ENCODE peak calls at places on chromosomes 6 and 20, in four cellular contexts. One of them, this sample, is unnamed.

GRCh38 chr6:134240664-134241431 is 77.1 kb downstream of the SGK1 start:
- ATAC-seq in heart right ventricle: peak
- ATAC-seq in mucosa of descending colon: peak
- ATAC-seq in activated T-helper 17 cell treated with anti-CD3 and anti-CD28 coated beads, Interleukin-2, amount 50 U/mL, for 72 hours: peak
- ATAC-seq in this sample: peak

GRCh38 chr20:49100934-49101333 is 54.8 kb downstream of the CSE1L start:
- ATAC-seq in activated T-helper 17 cell treated with anti-CD3 and anti-CD28 coated beads, Interleukin-2, amount 50 U/mL, for 72 hours: no peak
- ATAC-seq in heart right ventricle: no peak
- ATAC-seq in mucosa of descending colon: peak
- ATAC-seq in this sample: no peak

GRCh38 chr6:150203378-150203777 is 60.5 kb downstream of the PPP1R14C start:
- ATAC-seq in activated T-helper 17 cell treated with anti-CD3 and anti-CD28 coated beads, Interleukin-2, amount 50 U/mL, for 72 hours: no peak
- ATAC-seq in mucosa of descending colon: no peak
- ATAC-seq in heart right ventricle: no peak
- ATAC-seq in this sample: no peak

GRCh38 chr6:79257381-79258205 is 23.1 kb upstream of the HMGN3 start:
- ATAC-seq in heart right ventricle: no peak
- ATAC-seq in activated T-helper 17 cell treated with anti-CD3 and anti-CD28 coated beads, Interleukin-2, amount 50 U/mL, for 72 hours: peak
- ATAC-seq in mucosa of descending colon: no peak
- ATAC-seq in this sample: no peak

GRCh38 chr6:36853325-36853724 is 14.1 kb upstream of the CPNE5 start:
- ATAC-seq in heart right ventricle: peak
- ATAC-seq in mucosa of descending colon: no peak
- ATAC-seq in activated T-helper 17 cell treated with anti-CD3 and anti-CD28 coated beads, Interleukin-2, amount 50 U/mL, for 72 hours: no peak
- ATAC-seq in this sample: peak

GRCh38 chr20:21496452-21496851 is 17.4 kb downstream of the NKX2-2 start:
- ATAC-seq in activated T-helper 17 cell treated with anti-CD3 and anti-CD28 coated beads, Interleukin-2, amount 50 U/mL, for 72 hours: no peak
- ATAC-seq in heart right ventricle: no peak
- ATAC-seq in mucosa of descending colon: no peak
- ATAC-seq in this sample: no peak

GRCh38 chr6:7086488-7086887 is 21.3 kb upstream of the RREB1 start:
- ATAC-seq in mucosa of descending colon: peak
- ATAC-seq in heart right ventricle: peak
- ATAC-seq in activated T-helper 17 cell treated with anti-CD3 and anti-CD28 coated beads, Interleukin-2, amount 50 U/mL, for 72 hours: peak
- ATAC-seq in this sample: peak

GRCh38 chr6:121356575-121356974 is 22.3 kb upstream of the TBC1D32 start:
- ATAC-seq in mucosa of descending colon: no peak
- ATAC-seq in activated T-helper 17 cell treated with anti-CD3 and anti-CD28 coated beads, Interleukin-2, amount 50 U/mL, for 72 hours: no peak
- ATAC-seq in heart right ventricle: no peak
- ATAC-seq in this sample: no peak

GRCh38 chr6:35168461-35168861 is 27.3 kb upstream of the TCP11 start:
- ATAC-seq in activated T-helper 17 cell treated with anti-CD3 and anti-CD28 coated beads, Interleukin-2, amount 50 U/mL, for 72 hours: no peak
- ATAC-seq in mucosa of descending colon: no peak
- ATAC-seq in heart right ventricle: peak
- ATAC-seq in this sample: no peak

GRCh38 chr6:99822741-99823512 is 171.1 kb downstream of the MCHR2 start:
- ATAC-seq in activated T-helper 17 cell treated with anti-CD3 and anti-CD28 coated beads, Interleukin-2, amount 50 U/mL, for 72 hours: no peak
- ATAC-seq in heart right ventricle: peak
- ATAC-seq in mucosa of descending colon: peak
- ATAC-seq in this sample: peak

GRCh38 chr6:28090902-28091586 is 10.7 kb downstream of the ZNF165 start:
- ATAC-seq in activated T-helper 17 cell treated with anti-CD3 and anti-CD28 coated beads, Interleukin-2, amount 50 U/mL, for 72 hours: no peak
- ATAC-seq in mucosa of descending colon: peak
- ATAC-seq in heart right ventricle: peak
- ATAC-seq in this sample: no peak

GRCh38 chr6:135424385-135424784 is 73.2 kb downstream of the AHI1 start:
- ATAC-seq in mucosa of descending colon: no peak
- ATAC-seq in activated T-helper 17 cell treated with anti-CD3 and anti-CD28 coated beads, Interleukin-2, amount 50 U/mL, for 72 hours: peak
- ATAC-seq in heart right ventricle: no peak
- ATAC-seq in this sample: no peak

GRCh38 chr6:99282479-99283062 is 66.9 kb downstream of the FAXC start:
- ATAC-seq in heart right ventricle: no peak
- ATAC-seq in mucosa of descending colon: no peak
- ATAC-seq in activated T-helper 17 cell treated with anti-CD3 and anti-CD28 coated beads, Interleukin-2, amount 50 U/mL, for 72 hours: no peak
- ATAC-seq in this sample: no peak

GRCh38 chr20:3766832-3767433 is 620 bp downstream of the ADISSP start:
- ATAC-seq in activated T-helper 17 cell treated with anti-CD3 and anti-CD28 coated beads, Interleukin-2, amount 50 U/mL, for 72 hours: no peak
- ATAC-seq in mucosa of descending colon: peak
- ATAC-seq in heart right ventricle: peak
- ATAC-seq in this sample: peak

GRCh38 chr6:42960243-42961019 is at the start of gene GNMT:
- ATAC-seq in heart right ventricle: peak
- ATAC-seq in activated T-helper 17 cell treated with anti-CD3 and anti-CD28 coated beads, Interleukin-2, amount 50 U/mL, for 72 hours: peak
- ATAC-seq in mucosa of descending colon: peak
- ATAC-seq in this sample: peak

GRCh38 chr20:13294522-13294921 is 73.4 kb downstream of the ISM1 start:
- ATAC-seq in mucosa of descending colon: no peak
- ATAC-seq in activated T-helper 17 cell treated with anti-CD3 and anti-CD28 coated beads, Interleukin-2, amount 50 U/mL, for 72 hours: no peak
- ATAC-seq in heart right ventricle: no peak
- ATAC-seq in this sample: no peak

GRCh38 chr20:63483834-63484233 is 11.4 kb upstream of the KCNQ2 start:
- ATAC-seq in mucosa of descending colon: peak
- ATAC-seq in heart right ventricle: peak
- ATAC-seq in activated T-helper 17 cell treated with anti-CD3 and anti-CD28 coated beads, Interleukin-2, amount 50 U/mL, for 72 hours: no peak
- ATAC-seq in this sample: no peak

GRCh38 chr6:75422024-75422639 is 71.5 kb downstream of the FILIP1 start:
- ATAC-seq in mucosa of descending colon: no peak
- ATAC-seq in heart right ventricle: no peak
- ATAC-seq in activated T-helper 17 cell treated with anti-CD3 and anti-CD28 coated beads, Interleukin-2, amount 50 U/mL, for 72 hours: no peak
- ATAC-seq in this sample: no peak

GRCh38 chr20:53208110-53208908 is 236.2 kb downstream of the TSHZ2 start:
- ATAC-seq in activated T-helper 17 cell treated with anti-CD3 and anti-CD28 coated beads, Interleukin-2, amount 50 U/mL, for 72 hours: peak
- ATAC-seq in heart right ventricle: no peak
- ATAC-seq in mucosa of descending colon: no peak
- ATAC-seq in this sample: no peak

GRCh38 chr6:134707342-134707982 is 242.4 kb downstream of the ALDH8A1 start:
- ATAC-seq in mucosa of descending colon: peak
- ATAC-seq in heart right ventricle: no peak
- ATAC-seq in activated T-helper 17 cell treated with anti-CD3 and anti-CD28 coated beads, Interleukin-2, amount 50 U/mL, for 72 hours: no peak
- ATAC-seq in this sample: peak

GRCh38 chr20:38804682-38805501 is 605 bp upstream of the PPP1R16B start:
- ATAC-seq in mucosa of descending colon: peak
- ATAC-seq in activated T-helper 17 cell treated with anti-CD3 and anti-CD28 coated beads, Interleukin-2, amount 50 U/mL, for 72 hours: peak
- ATAC-seq in heart right ventricle: peak
- ATAC-seq in this sample: peak

GRCh38 chr6:136334465-136334846 is 44.8 kb upstream of the BCLAF1 start:
- ATAC-seq in mucosa of descending colon: no peak
- ATAC-seq in heart right ventricle: peak
- ATAC-seq in activated T-helper 17 cell treated with anti-CD3 and anti-CD28 coated beads, Interleukin-2, amount 50 U/mL, for 72 hours: no peak
- ATAC-seq in this sample: no peak

GRCh38 chr6:37242429-37243052 is 15.0 kb upstream of the TBC1D22B start:
- ATAC-seq in mucosa of descending colon: peak
- ATAC-seq in activated T-helper 17 cell treated with anti-CD3 and anti-CD28 coated beads, Interleukin-2, amount 50 U/mL, for 72 hours: peak
- ATAC-seq in heart right ventricle: peak
- ATAC-seq in this sample: peak

GRCh38 chr20:17646901-17647301 is 35.1 kb downstream of the RRBP1 start:
- ATAC-seq in mucosa of descending colon: peak
- ATAC-seq in heart right ventricle: no peak
- ATAC-seq in activated T-helper 17 cell treated with anti-CD3 and anti-CD28 coated beads, Interleukin-2, amount 50 U/mL, for 72 hours: no peak
- ATAC-seq in this sample: no peak

GRCh38 chr6:13666194-13667105 is 45.2 kb downstream of the RANBP9 start:
- ATAC-seq in mucosa of descending colon: peak
- ATAC-seq in activated T-helper 17 cell treated with anti-CD3 and anti-CD28 coated beads, Interleukin-2, amount 50 U/mL, for 72 hours: peak
- ATAC-seq in heart right ventricle: no peak
- ATAC-seq in this sample: peak

GRCh38 chr6:158654960-158655485 is 5.2 kb downstream of the SYTL3 start:
- ATAC-seq in activated T-helper 17 cell treated with anti-CD3 and anti-CD28 coated beads, Interleukin-2, amount 50 U/mL, for 72 hours: no peak
- ATAC-seq in mucosa of descending colon: no peak
- ATAC-seq in heart right ventricle: peak
- ATAC-seq in this sample: no peak